ENCODE peak calls at places on chromosomes 11 and 22, in ten cellular contexts. One of them, this sample, is unnamed.

GRCh38 chr22:38745676-38746460 is 9.9 kb downstream of the SUN2 start:
- DNase-seq in neuronal stem cell: no peak
- DNase-seq in effector memory CD4-positive, alpha-beta T cell: no peak
- DNase-seq in psoas muscle: no peak
- DNase-seq in caudate nucleus: no peak
- DNase-seq in heart right ventricle: no peak
- DNase-seq in substantia nigra: no peak
- DNase-seq in GM23248: no peak
- DNase-seq in fibroblast of lung: no peak
- DNase-seq in aorta: no peak
- DNase-seq in this sample: no peak

GRCh38 chr22:40628354-40629042 is 8.0 kb downstream of the MRTFA start:
- DNase-seq in GM23248: peak
- DNase-seq in psoas muscle: no peak
- DNase-seq in effector memory CD4-positive, alpha-beta T cell: no peak
- DNase-seq in neuronal stem cell: no peak
- DNase-seq in substantia nigra: no peak
- DNase-seq in fibroblast of lung: peak
- DNase-seq in caudate nucleus: no peak
- DNase-seq in aorta: no peak
- DNase-seq in heart right ventricle: no peak
- DNase-seq in this sample: no peak

GRCh38 chr11:92886243-92886905 is 83.1 kb upstream of the MTNR1B start:
- DNase-seq in effector memory CD4-positive, alpha-beta T cell: no peak
- DNase-seq in aorta: no peak
- DNase-seq in substantia nigra: peak
- DNase-seq in heart right ventricle: peak
- DNase-seq in GM23248: peak
- DNase-seq in fibroblast of lung: peak
- DNase-seq in caudate nucleus: no peak
- DNase-seq in neuronal stem cell: peak
- DNase-seq in psoas muscle: no peak
- DNase-seq in this sample: peak

GRCh38 chr11:119786431-119787073 is 57.6 kb upstream of the NECTIN1 start:
- DNase-seq in caudate nucleus: no peak
- DNase-seq in fibroblast of lung: no peak
- DNase-seq in substantia nigra: no peak
- DNase-seq in psoas muscle: no peak
- DNase-seq in aorta: peak
- DNase-seq in heart right ventricle: no peak
- DNase-seq in neuronal stem cell: no peak
- DNase-seq in GM23248: no peak
- DNase-seq in effector memory CD4-positive, alpha-beta T cell: no peak
- DNase-seq in this sample: no peak

GRCh38 chr11:6201486-6201885 is 2.5 kb downstream of the OR52W1 start:
- DNase-seq in psoas muscle: no peak
- DNase-seq in neuronal stem cell: no peak
- DNase-seq in aorta: no peak
- DNase-seq in effector memory CD4-positive, alpha-beta T cell: no peak
- DNase-seq in GM23248: peak
- DNase-seq in substantia nigra: no peak
- DNase-seq in fibroblast of lung: peak
- DNase-seq in caudate nucleus: no peak
- DNase-seq in heart right ventricle: no peak
- DNase-seq in this sample: no peak

GRCh38 chr11:95566151-95566670 is 223.4 kb downstream of the FAM76B start:
- DNase-seq in psoas muscle: no peak
- DNase-seq in neuronal stem cell: no peak
- DNase-seq in substantia nigra: no peak
- DNase-seq in effector memory CD4-positive, alpha-beta T cell: no peak
- DNase-seq in caudate nucleus: no peak
- DNase-seq in fibroblast of lung: peak
- DNase-seq in GM23248: no peak
- DNase-seq in heart right ventricle: no peak
- DNase-seq in aorta: no peak
- DNase-seq in this sample: no peak

GRCh38 chr11:101870510-101870909 is 44.3 kb upstream of the CEP126 start:
- DNase-seq in psoas muscle: no peak
- DNase-seq in fibroblast of lung: peak
- DNase-seq in neuronal stem cell: no peak
- DNase-seq in caudate nucleus: no peak
- DNase-seq in substantia nigra: no peak
- DNase-seq in aorta: no peak
- DNase-seq in GM23248: peak
- DNase-seq in heart right ventricle: no peak
- DNase-seq in effector memory CD4-positive, alpha-beta T cell: no peak
- DNase-seq in this sample: no peak

GRCh38 chr11:117923275-117923674 is 5.9 kb downstream of the TMPRSS13 start:
- DNase-seq in aorta: peak
- DNase-seq in neuronal stem cell: no peak
- DNase-seq in psoas muscle: no peak
- DNase-seq in fibroblast of lung: no peak
- DNase-seq in effector memory CD4-positive, alpha-beta T cell: no peak
- DNase-seq in GM23248: no peak
- DNase-seq in heart right ventricle: no peak
- DNase-seq in caudate nucleus: no peak
- DNase-seq in substantia nigra: no peak
- DNase-seq in this sample: no peak

GRCh38 chr11:7638710-7639642 is 34.3 kb downstream of the CYB5R2 start:
- DNase-seq in neuronal stem cell: no peak
- DNase-seq in psoas muscle: no peak
- DNase-seq in fibroblast of lung: no peak
- DNase-seq in GM23248: no peak
- DNase-seq in substantia nigra: no peak
- DNase-seq in effector memory CD4-positive, alpha-beta T cell: no peak
- DNase-seq in aorta: no peak
- DNase-seq in heart right ventricle: no peak
- DNase-seq in caudate nucleus: no peak
- DNase-seq in this sample: peak

GRCh38 chr11:66546368-66546965 is at the start of gene ACTN3:
- DNase-seq in GM23248: peak
- DNase-seq in heart right ventricle: peak
- DNase-seq in neuronal stem cell: peak
- DNase-seq in substantia nigra: no peak
- DNase-seq in fibroblast of lung: peak
- DNase-seq in aorta: no peak
- DNase-seq in effector memory CD4-positive, alpha-beta T cell: peak
- DNase-seq in caudate nucleus: no peak
- DNase-seq in psoas muscle: peak
- DNase-seq in this sample: peak

GRCh38 chr22:42333544-42333943 is 63.1 kb upstream of the TCF20 start:
- DNase-seq in neuronal stem cell: no peak
- DNase-seq in substantia nigra: no peak
- DNase-seq in psoas muscle: no peak
- DNase-seq in heart right ventricle: no peak
- DNase-seq in fibroblast of lung: no peak
- DNase-seq in GM23248: no peak
- DNase-seq in effector memory CD4-positive, alpha-beta T cell: no peak
- DNase-seq in caudate nucleus: no peak
- DNase-seq in aorta: no peak
- DNase-seq in this sample: no peak

DNA sequence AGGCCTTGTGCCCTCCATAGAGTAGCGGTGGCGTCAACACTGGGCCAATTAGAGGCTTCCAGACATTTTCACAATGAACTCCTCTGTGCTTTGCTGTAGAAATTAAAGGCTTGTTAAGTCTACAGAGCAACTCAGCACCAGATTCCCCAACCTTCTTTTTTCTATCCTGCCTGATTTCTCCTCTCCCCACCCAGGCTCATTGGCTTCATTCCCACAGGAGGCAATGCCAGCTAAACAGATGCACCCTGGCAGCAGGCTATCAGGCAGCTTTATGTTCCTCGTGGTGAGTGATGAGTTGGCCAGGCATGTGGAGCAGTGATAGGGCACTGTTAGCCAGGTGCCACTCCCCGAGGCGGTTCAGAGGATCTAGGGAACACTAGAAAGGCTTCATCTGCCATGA is 4.8 kb downstream of the DIXDC1 start:
- DNase-seq in effector memory CD4-positive, alpha-beta T cell: no peak
- DNase-seq in aorta: no peak
- DNase-seq in heart right ventricle: peak
- DNase-seq in GM23248: peak
- DNase-seq in neuronal stem cell: no peak
- DNase-seq in caudate nucleus: no peak
- DNase-seq in substantia nigra: peak
- DNase-seq in fibroblast of lung: no peak
- DNase-seq in psoas muscle: peak
- DNase-seq in this sample: no peak
- H3K27ac ChIP-seq in effector memory CD4-positive, alpha-beta T cell: no peak
- H3K27ac ChIP-seq in aorta: no peak
- H3K27ac ChIP-seq in heart right ventricle: no peak
- H3K27ac ChIP-seq in GM23248: peak
- H3K27ac ChIP-seq in neuronal stem cell: no peak
- H3K27ac ChIP-seq in caudate nucleus: peak
- H3K27ac ChIP-seq in substantia nigra: peak
- H3K27ac ChIP-seq in fibroblast of lung: no peak
- H3K27ac ChIP-seq in psoas muscle: peak
- H3K27ac ChIP-seq in this sample: no peak

GRCh38 chr11:112024778-112025678 is at the start of gene DLAT:
- DNase-seq in psoas muscle: peak
- DNase-seq in fibroblast of lung: peak
- DNase-seq in effector memory CD4-positive, alpha-beta T cell: peak
- DNase-seq in heart right ventricle: peak
- DNase-seq in neuronal stem cell: peak
- DNase-seq in GM23248: peak
- DNase-seq in caudate nucleus: no peak
- DNase-seq in substantia nigra: peak
- DNase-seq in aorta: peak
- DNase-seq in this sample: peak

GRCh38 chr11:112024178-112024777 is 930 bp upstream of the DLAT start:
- DNase-seq in psoas muscle: no peak
- DNase-seq in effector memory CD4-positive, alpha-beta T cell: no peak
- DNase-seq in neuronal stem cell: peak
- DNase-seq in heart right ventricle: no peak
- DNase-seq in caudate nucleus: no peak
- DNase-seq in aorta: no peak
- DNase-seq in fibroblast of lung: no peak
- DNase-seq in GM23248: no peak
- DNase-seq in substantia nigra: no peak
- DNase-seq in this sample: no peak

GRCh38 chr11:112025682-112026081 is 474 bp downstream of the DLAT start:
- DNase-seq in neuronal stem cell: no peak
- DNase-seq in fibroblast of lung: peak
- DNase-seq in substantia nigra: no peak
- DNase-seq in effector memory CD4-positive, alpha-beta T cell: no peak
- DNase-seq in heart right ventricle: no peak
- DNase-seq in GM23248: peak
- DNase-seq in psoas muscle: no peak
- DNase-seq in aorta: no peak
- DNase-seq in caudate nucleus: no peak
- DNase-seq in this sample: no peak

GRCh38 chr11:112019066-112019465 is 6.1 kb upstream of the DLAT start:
- DNase-seq in effector memory CD4-positive, alpha-beta T cell: no peak
- DNase-seq in aorta: no peak
- DNase-seq in heart right ventricle: no peak
- DNase-seq in psoas muscle: no peak
- DNase-seq in caudate nucleus: no peak
- DNase-seq in neuronal stem cell: no peak
- DNase-seq in GM23248: no peak
- DNase-seq in substantia nigra: no peak
- DNase-seq in fibroblast of lung: no peak
- DNase-seq in this sample: no peak

DNA sequence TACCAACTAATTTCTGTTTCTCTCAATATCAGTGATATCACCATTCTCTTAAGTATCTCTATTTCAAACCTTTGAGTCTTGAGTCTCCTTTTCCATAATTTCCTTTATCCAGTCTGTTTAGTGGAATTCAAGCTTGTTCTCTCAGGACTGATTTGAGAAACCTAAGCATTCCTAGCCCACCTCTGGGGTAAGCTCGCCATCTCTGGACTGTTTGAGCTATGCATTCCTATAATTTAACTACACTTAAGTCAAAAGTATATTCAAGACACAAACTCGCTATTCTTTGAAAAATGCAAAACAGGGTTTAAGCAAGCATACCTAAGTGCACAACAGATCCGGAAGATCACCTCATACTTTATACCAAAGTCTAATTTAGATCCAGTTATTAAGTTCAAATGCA is 2.1 kb upstream of the DLAT start:
- DNase-seq in GM23248: no peak
- DNase-seq in caudate nucleus: no peak
- DNase-seq in heart right ventricle: no peak
- DNase-seq in fibroblast of lung: no peak
- DNase-seq in effector memory CD4-positive, alpha-beta T cell: no peak
- DNase-seq in aorta: no peak
- DNase-seq in psoas muscle: no peak
- DNase-seq in neuronal stem cell: no peak
- DNase-seq in substantia nigra: no peak
- DNase-seq in this sample: no peak
- H3K27ac ChIP-seq in GM23248: no peak
- H3K27ac ChIP-seq in caudate nucleus: no peak
- H3K27ac ChIP-seq in heart right ventricle: no peak
- H3K27ac ChIP-seq in fibroblast of lung: no peak
- H3K27ac ChIP-seq in effector memory CD4-positive, alpha-beta T cell: no peak
- H3K27ac ChIP-seq in aorta: no peak
- H3K27ac ChIP-seq in psoas muscle: no peak
- H3K27ac ChIP-seq in neuronal stem cell: no peak
- H3K27ac ChIP-seq in substantia nigra: no peak
- H3K27ac ChIP-seq in this sample: no peak

DNA sequence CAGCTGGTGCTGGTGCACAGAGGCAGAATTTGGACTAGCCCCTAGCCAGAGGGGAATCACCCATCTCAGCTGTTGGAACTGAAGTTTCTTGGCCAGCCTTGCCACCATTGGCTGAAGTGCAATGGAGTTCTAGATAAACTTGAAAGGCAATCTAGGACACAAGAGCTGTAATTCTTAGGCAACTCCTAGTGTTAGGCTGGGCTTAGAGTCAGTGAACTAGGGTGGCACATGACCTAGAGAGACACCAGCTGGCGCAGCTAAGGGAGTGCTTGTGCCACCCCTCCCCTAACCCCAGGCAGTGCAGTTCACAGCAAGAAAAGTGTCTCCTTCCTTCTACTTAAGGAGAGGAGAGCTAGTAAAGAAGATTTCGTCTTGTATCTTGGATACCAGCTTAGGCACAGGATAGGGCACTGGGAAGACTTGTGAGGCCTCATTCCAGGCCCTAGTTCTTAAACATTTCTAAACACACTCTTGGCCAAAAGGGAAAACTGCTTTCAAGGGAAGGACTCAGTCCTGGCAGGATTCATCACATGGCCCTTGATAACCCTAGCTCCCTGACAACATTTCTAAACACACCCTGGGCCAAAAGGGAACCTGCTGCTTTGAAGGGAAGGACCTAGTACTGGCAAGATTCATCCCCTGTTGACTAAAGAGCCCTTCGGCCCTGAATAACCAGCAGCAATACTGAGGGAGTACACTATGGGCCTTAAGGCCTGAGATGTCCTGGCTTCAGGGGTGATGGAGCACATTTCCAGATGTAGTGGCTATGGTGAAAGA is 53.4 kb downstream of the XRRA1 start:
- DNase-seq in neuronal stem cell: no peak
- DNase-seq in fibroblast of lung: no peak
- DNase-seq in effector memory CD4-positive, alpha-beta T cell: no peak
- DNase-seq in caudate nucleus: no peak
- DNase-seq in aorta: no peak
- DNase-seq in psoas muscle: no peak
- DNase-seq in GM23248: no peak
- DNase-seq in heart right ventricle: no peak
- DNase-seq in substantia nigra: no peak
- DNase-seq in this sample: no peak
- H3K27ac ChIP-seq in neuronal stem cell: no peak
- H3K27ac ChIP-seq in fibroblast of lung: no peak
- H3K27ac ChIP-seq in effector memory CD4-positive, alpha-beta T cell: no peak
- H3K27ac ChIP-seq in caudate nucleus: no peak
- H3K27ac ChIP-seq in aorta: no peak
- H3K27ac ChIP-seq in psoas muscle: no peak
- H3K27ac ChIP-seq in GM23248: no peak
- H3K27ac ChIP-seq in heart right ventricle: no peak
- H3K27ac ChIP-seq in substantia nigra: no peak
- H3K27ac ChIP-seq in this sample: no peak

GRCh38 chr11:129640671-129641070 is 175.0 kb upstream of the TMEM45B start:
- DNase-seq in fibroblast of lung: no peak
- DNase-seq in effector memory CD4-positive, alpha-beta T cell: no peak
- DNase-seq in substantia nigra: no peak
- DNase-seq in GM23248: no peak
- DNase-seq in aorta: no peak
- DNase-seq in psoas muscle: no peak
- DNase-seq in caudate nucleus: no peak
- DNase-seq in neuronal stem cell: no peak
- DNase-seq in heart right ventricle: no peak
- DNase-seq in this sample: no peak
- H3K27ac ChIP-seq in fibroblast of lung: no peak
- H3K27ac ChIP-seq in effector memory CD4-positive, alpha-beta T cell: no peak
- H3K27ac ChIP-seq in substantia nigra: no peak
- H3K27ac ChIP-seq in GM23248: no peak
- H3K27ac ChIP-seq in aorta: no peak
- H3K27ac ChIP-seq in psoas muscle: no peak
- H3K27ac ChIP-seq in caudate nucleus: no peak
- H3K27ac ChIP-seq in neuronal stem cell: no peak
- H3K27ac ChIP-seq in heart right ventricle: no peak
- H3K27ac ChIP-seq in this sample: no peak

This sample was measured in testis.